ENCODE peak calls at places on chromosomes 2 and 18, in six cellular contexts. S is IMR-90; G is heart right ventricle; E is CD8-positive, alpha-beta memory T cell; Z is mammary epithelial cell; K is body of pancreas. Q is an unnamed sample. For H3K36me3, the result is how much of the 10 kb centered on the place peaks cover.

GRCh38 chr2:64626963-64627760 is 26.6 kb downstream of the SERTAD2 start:
- DNase-seq in S (no peak), Z (no peak), E (peak), G (no peak), K (no peak), Q (no peak)

GRCh38 chr2:109438773-109439191 is 175.0 kb downstream of the SEPTIN10 start:
- DNase-seq in Z (peak), S (peak), G (no peak), E (no peak), K (no peak), Q (peak)

GRCh38 chr2:38115216-38116012 is 39.5 kb upstream of the CYP1B1 start:
- DNase-seq in S (peak), Z (peak), E (peak), G (peak), K (peak), Q (peak)

GRCh38 chr2:9191044-9191481 is 15.5 kb upstream of the ASAP2 start:
- DNase-seq in G (peak), S (peak), E (no peak), Z (peak), K (peak), Q (peak)

GRCh38 chr2:102030855-102031527 is 39.2 kb downstream of the IL1R2 start:
- DNase-seq in K (no peak), G (no peak), E (no peak), S (no peak), Z (no peak), Q (no peak)

GRCh38 chr2:136534817-136535216 is 230.5 kb upstream of the THSD7B start:
- DNase-seq in S (no peak), G (peak), K (no peak), Z (no peak), E (no peak), Q (no peak)

GRCh38 chr2:10610213-10610892 is 79.4 kb downstream of the NOL10 start:
- DNase-seq in E (no peak), S (no peak), Z (no peak), G (no peak), K (no peak), Q (no peak)

GRCh38 chr2:51812138-51812866 is 780.4 kb upstream of the NRXN1 start:
- DNase-seq in G (no peak), E (no peak), K (no peak), S (peak), Z (peak), Q (no peak)

GRCh38 chr2:53104263-53104662 is 663.3 kb upstream of the CHAC2 start:
- DNase-seq in Z (peak), S (peak), G (no peak), E (no peak), K (no peak), Q (no peak)

GRCh38 chr2:73939419-73939818 is 12.7 kb downstream of the DGUOK start:
- DNase-seq in G (no peak), K (peak), E (no peak), S (peak), Z (peak), Q (peak)

GRCh38 chr2:81263989-81264388 is 959.4 kb upstream of the LRRTM1 start:
- DNase-seq in K (no peak), E (no peak), G (no peak), Z (no peak), S (no peak), Q (no peak)

GRCh38 chr2:27369471-27370025 is 590 bp downstream of the EIF2B4 start:
- DNase-seq in G (no peak), K (peak), S (peak), E (no peak), Z (peak), Q (peak)
- H3K27ac ChIP-seq in G (peak), K (peak), S (peak), E (peak), Z (peak), Q (peak)

GRCh38 chr18:36299010-36299409 is 1.5 kb downstream of the FHOD3 start:
- DNase-seq in Z (no peak), S (no peak), E (no peak), G (no peak), K (no peak), Q (no peak)
- H3K4me3 ChIP-seq in Z (peak), S (no peak), E (no peak), G (no peak), K (no peak), Q (no peak)

DNA sequence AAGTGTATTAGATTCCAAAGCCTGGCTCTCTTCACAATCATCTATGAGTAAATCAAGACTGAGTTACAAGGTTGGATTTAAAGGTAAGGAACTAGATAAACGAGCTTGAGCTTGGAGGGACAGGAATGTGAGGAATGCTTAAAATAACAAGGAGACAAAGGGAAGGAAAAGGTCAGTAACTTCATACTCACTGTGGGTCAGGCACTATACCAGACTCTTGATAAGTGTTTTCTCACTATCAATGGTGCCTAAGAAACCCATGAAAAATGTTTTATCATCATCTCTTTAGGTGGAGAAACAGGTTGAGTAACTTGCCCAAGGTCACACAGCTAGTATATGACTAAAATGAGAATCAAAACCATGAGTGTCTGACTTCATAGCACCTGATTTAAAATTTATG is 212.1 kb downstream of the CDH2 start:
- DNase-seq in G (no peak), K (no peak), E (no peak), Z (peak), S (peak), Q (no peak)
- H3K36me3 ChIP-seq in G (under half), K (under half), E (under half), Z (under half), S (under half), Q (under half)

DNA sequence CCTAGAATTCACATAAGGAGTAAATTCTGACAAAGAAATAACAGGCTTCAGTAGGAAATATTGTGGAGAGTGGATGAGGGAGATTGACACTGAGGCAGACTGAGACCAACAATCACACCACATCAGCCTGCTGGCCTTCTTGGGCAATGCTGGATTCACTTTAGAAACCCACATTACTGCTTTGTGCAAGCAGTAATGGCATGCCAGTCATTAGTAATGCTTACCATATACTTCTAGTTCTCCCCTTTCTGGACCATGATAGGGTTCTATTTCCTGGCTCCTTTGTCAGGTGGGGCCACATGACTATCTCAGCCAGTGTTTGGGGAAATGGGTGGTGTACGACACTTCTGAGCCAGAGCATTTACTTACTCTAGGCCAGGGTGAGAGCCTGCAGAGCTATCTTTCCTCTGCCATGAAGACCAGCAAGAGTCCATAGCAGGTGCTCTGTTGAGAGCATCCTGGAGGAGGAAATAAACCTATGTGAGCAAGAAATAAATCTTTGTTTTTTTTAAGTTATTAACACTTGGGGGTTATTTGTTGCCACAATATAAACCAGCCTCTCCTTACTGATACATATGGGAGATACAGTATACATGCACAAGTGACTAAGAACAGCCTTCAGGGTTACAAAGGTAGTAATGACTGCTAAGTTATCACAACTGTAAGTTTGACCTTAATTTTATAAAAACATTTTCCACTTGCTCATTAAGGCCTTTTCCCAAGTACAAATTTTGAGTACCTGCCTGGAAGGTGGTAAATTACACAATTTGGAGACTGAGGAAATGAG is 89.3 kb upstream of the TANK start:
- DNase-seq in S (no peak), E (no peak), K (no peak), G (no peak), Z (no peak), Q (no peak)
- H3K27ac ChIP-seq in S (no peak), E (no peak), K (no peak), G (no peak), Z (no peak), Q (no peak)

DNA sequence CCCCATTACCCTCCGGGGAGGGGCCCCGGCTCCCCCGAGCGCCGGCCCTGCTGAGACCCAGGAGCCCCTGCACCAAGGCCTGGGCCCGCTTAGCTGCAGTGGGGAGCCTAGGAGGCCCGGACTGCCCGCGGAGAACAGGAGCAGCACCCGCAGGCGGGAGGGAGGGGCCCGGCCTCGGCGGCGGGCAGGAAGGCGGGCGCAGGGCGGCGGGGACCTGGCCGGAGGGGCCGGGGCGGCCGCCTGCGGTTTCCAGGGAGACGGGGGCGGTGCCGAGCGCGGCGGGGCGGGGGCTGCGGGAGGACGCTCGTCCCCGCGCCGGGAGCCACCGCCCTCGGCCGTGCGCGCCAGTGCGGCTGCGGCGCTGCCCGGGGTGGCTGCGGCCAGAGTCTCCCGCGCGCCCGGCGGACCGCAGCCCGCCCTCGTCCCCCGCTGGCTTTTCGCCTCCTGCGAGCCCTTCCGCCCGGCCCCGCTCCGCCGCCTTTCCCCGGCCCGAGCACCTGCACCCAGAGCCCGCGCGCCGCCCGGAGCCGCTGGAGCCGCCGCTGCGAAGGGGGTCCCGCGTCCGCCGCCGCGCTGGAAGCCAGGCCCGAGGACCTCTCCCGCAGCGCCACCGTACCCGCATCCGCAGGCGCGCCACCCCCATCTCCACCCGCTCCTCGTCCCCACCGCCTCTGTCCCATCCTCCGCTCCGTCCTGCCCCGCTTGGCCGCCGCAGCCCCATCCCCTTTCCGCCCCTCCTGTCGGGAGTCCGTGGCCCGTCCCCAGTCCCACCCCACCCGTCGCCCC is 17.2 kb downstream of the GPC1 start:
- DNase-seq in Z (peak), E (peak), S (peak), G (peak), K (peak), Q (peak)
- H3K4me3 ChIP-seq in Z (peak), E (no peak), S (peak), G (peak), K (no peak), Q (peak)

GRCh38 chr2:233436691-233437438 is 82.6 kb downstream of the DGKD start:
- DNase-seq in Z (no peak), G (peak), K (no peak), S (no peak), E (no peak), Q (no peak)
- H3K36me3 ChIP-seq in Z (under half), G (under half), K (under half), S (under half), E (under half), Q (under half)

Q was measured in lung.